ENCODE peak calls at places on chromosomes 5 and 9, in ten cellular contexts. C, Q, D, E, O, J, M, A, S and L are unnamed samples.

GRCh38 chr5:58786904-58787303 is 204.0 kb downstream of the RAB3C start:
- DNase-seq in J (no peak), A (no peak), D (no peak), S (no peak), M (no peak), O (no peak), E (no peak), C (no peak), Q (no peak), L (no peak)

GRCh38 chr5:91797581-91797980 is 414.5 kb upstream of the ARRDC3 start:
- DNase-seq in S (no peak), D (no peak), A (no peak), E (no peak), M (no peak), J (no peak), Q (no peak), O (no peak), C (no peak), L (no peak)

GRCh38 chr5:127609016-127609415 is 39.9 kb upstream of the CTXN3 start:
- DNase-seq in E (no peak), O (no peak), Q (peak; percentile 7), M (no peak), A (no peak), C (no peak), J (no peak), S (no peak), D (no peak), L (no peak)

GRCh38 chr5:448061-448765 is 5.2 kb downstream of the EXOC3 start:
- DNase-seq in C (no peak), A (peak; percentile 14), O (peak; percentile 67), E (peak; percentile 55), Q (no peak), J (no peak), M (no peak), S (no peak), D (no peak), L (no peak)

GRCh38 chr5:150671509-150672236 is 10.6 kb downstream of the MYOZ3 start:
- DNase-seq in E (no peak), M (no peak), J (no peak), C (no peak), O (no peak), S (no peak), Q (peak; percentile 47), A (no peak), D (no peak), L (no peak)

GRCh38 chr9:92187989-92188714 is 72.9 kb upstream of the SPTLC1 start:
- DNase-seq in S (no peak), Q (no peak), D (no peak), O (no peak), C (no peak), M (no peak), A (no peak), J (no peak), E (no peak), L (no peak)

GRCh38 chr9:91865041-91865440 is 85.0 kb downstream of the ROR2 start:
- DNase-seq in M (no peak), O (no peak), E (no peak), J (no peak), Q (no peak), D (no peak), S (no peak), A (no peak), C (no peak), L (no peak)

GRCh38 chr5:126811515-126812198 is 34.7 kb downstream of the LMNB1 start:
- DNase-seq in M (peak; percentile 68), S (no peak), D (no peak), E (no peak), C (no peak), O (no peak), J (no peak), A (no peak), Q (no peak), L (no peak)

GRCh38 chr5:97529354-97529753 is 346.3 kb upstream of the RIOK2 start:
- DNase-seq in D (no peak), M (no peak), Q (no peak), E (no peak), C (no peak), S (no peak), O (no peak), A (no peak), J (no peak), L (no peak)

GRCh38 chr9:93622725-93623124 is 46.3 kb downstream of the PHF2 start:
- DNase-seq in M (no peak), E (no peak), A (no peak), Q (no peak), C (peak; percentile 4), O (no peak), J (no peak), S (no peak), D (no peak), L (no peak)

DNA sequence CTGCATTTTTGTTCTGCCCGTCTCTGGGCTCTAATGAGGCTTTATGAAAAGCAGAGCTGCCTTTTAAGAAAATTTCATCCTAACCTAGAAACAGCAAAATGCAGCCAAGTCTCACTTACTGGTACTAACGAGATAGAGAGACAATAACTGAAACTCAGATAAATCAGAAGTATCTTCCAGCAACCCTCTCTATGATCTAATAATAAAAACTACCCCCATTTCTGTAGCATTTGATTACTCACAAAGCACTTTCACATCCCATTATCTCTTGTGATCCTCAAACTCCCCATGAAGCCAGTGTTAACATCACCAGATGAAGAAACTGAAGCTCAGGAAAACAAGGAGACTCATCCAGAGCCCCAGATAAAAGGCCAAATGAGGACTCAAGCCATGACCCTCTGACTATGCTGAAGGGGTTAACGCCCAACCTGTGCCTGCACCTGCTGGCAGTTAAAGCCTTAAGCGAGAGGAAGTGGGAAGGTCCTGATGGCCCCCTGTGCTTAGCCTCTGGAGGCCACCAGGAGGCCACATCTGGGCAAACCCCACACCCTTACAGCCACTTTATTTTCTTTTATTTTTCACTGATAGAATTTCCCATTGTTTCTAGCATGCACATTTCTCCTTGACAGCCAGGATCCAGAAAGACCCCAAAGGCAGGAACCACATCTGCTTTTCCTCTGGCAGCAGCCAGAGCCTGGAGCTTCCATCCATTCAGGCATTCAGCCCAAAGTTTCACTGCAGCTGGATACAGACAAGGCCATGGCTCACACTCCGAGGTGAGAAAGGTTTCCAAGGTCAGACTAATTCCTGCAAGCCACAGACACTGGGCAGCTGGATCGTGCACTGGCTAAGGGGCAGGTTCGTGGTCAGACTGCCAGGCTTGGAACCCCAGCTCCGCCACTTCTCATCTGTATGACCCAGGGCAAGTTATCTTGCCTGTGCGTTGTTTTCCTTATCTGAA is 37.2 kb downstream of the SPOCK1 start:
- DNase-seq in A (peak; percentile 61), J (no peak), S (no peak), Q (no peak), C (no peak), E (no peak), O (no peak), M (no peak), D (no peak), L (no peak)
- TF ChIP-seq CTCF in A (peak; percentile 64), J (no peak), S (no peak), Q (no peak), C (no peak), E (no peak), O (no peak), M (no peak), D (no peak), L (no peak)

DNA sequence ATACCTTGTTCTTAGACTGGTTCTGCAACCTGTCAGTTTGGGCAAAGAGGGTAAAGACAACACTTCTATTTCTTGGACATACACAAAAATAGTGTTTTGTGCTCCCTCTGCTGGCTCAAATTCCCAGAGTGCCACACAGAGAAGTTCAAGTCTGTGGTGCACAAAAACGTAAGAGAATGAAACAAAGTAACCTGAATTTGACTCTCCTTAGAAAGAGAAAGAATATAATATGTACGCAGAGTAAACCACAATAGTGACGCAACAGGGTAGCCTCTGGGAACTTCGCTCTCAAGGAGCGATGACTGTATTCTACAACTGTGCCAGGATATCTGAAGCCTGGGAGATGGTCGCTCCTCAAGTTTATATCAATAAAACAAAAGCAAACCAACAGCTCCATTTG is 18.5 kb downstream of the DDX31 start:
- DNase-seq in A (no peak), D (peak; percentile 51), O (no peak), J (peak; percentile 31), E (no peak), Q (peak; percentile 40), M (peak; percentile 75), S (no peak), C (no peak), L (no peak)
- TF ChIP-seq CTCF in A (peak; percentile 47), D (peak; percentile 53), O (no peak), J (peak; percentile 52), E (peak; percentile 35), Q (peak; percentile 42), M (peak; percentile 41), S (peak; percentile 34), C (peak; percentile 21), L (peak; percentile 30)

DNA sequence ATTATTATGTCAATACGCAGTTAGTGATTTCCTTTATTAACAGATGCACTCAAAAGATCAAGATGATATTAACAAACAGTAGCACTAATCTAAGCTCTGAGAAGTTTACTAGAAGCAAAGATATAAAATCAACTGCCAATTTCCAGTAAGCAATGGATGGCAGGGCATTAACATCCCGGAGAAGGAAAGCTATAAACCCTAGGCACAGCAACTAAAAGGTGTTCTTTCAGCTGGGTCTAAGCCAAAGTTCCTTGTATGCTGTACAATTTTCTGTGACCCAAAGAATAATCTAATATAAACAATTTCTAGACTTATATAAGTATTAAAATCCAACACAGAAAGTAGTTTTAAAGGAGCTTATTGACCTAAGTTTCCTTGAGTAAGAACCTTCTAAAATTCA is 39.4 kb downstream of the PJA2 start:
- DNase-seq in S (no peak), O (no peak), A (no peak), Q (no peak), D (no peak), M (no peak), J (no peak), E (no peak), C (no peak), L (no peak)
- TF ChIP-seq CTCF in S (no peak), O (no peak), A (no peak), Q (no peak), D (no peak), M (no peak), J (no peak), E (no peak), C (no peak), L (no peak)

DNA sequence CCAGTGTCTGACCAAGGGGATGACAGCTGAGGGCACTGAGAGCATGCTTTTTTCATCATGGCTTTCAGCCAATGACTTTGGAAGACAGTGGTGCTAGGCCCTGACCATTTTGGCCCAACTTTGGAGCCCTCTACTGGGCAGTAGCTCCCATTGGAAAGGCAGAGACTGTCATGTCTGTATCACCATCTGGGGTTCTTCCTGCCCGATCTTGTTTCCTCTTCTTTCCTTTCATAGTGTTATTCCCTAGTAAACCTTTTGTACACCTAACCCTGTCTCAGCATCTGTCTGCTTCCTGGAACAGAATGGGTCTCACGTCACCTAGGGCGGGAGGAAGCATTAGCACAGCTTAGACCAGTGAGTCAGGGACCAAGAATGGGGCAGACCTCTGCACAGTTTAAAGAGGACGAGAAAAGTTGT is 97.4 kb upstream of the MAST4 start:
- DNase-seq in A (no peak), Q (no peak), O (no peak), S (no peak), M (peak; percentile 96), E (no peak), J (peak; percentile 11), C (no peak), D (peak; percentile 79), L (no peak)
- TF ChIP-seq CTCF in A (peak; percentile 57), Q (no peak), O (no peak), S (no peak), M (peak; percentile 55), E (peak; percentile 53), J (no peak), C (no peak), D (no peak), L (no peak)